ENCODE peak calls at places on chromosome 5, in seven cellular contexts. Q is HFF-Myc, Z is heart right ventricle, L is cardiac fibroblast, W is BJ, G is transverse colon, D is pancreas. U is an unnamed sample.

GRCh38 chr5:156444737-156445136 is 117.8 kb downstream of the SGCD start:
- DNase-seq in Q (no peak), Z (no peak), L (no peak), W (no peak), G (no peak), D (no peak), U (no peak)

GRCh38 chr5:84032404-84032803 is 311.7 kb upstream of the HAPLN1 start:
- DNase-seq in Q (no peak), Z (no peak), L (peak), W (no peak), G (no peak), D (no peak), U (no peak)

GRCh38 chr5:150111121-150111520 is 24.8 kb upstream of the CSF1R start:
- DNase-seq in Q (no peak), Z (no peak), L (no peak), W (no peak), G (no peak), D (no peak), U (no peak)

GRCh38 chr5:102664946-102665345 is 90.2 kb upstream of the PAM start:
- DNase-seq in Q (no peak), Z (no peak), L (no peak), W (no peak), G (no peak), D (no peak), U (no peak)

GRCh38 chr5:131857388-131857787 is 60.6 kb upstream of the FNIP1 start:
- DNase-seq in Q (no peak), Z (no peak), L (no peak), W (no peak), G (no peak), D (no peak), U (no peak)

GRCh38 chr5:1311443-1312055 is 16.7 kb upstream of the TERT start:
- DNase-seq in Q (no peak), Z (no peak), L (no peak), W (no peak), G (no peak), D (peak), U (no peak)

GRCh38 chr5:10719965-10720364 is 41.1 kb downstream of the DAP start:
- DNase-seq in Q (peak), Z (no peak), L (peak), W (peak), G (no peak), D (peak), U (peak)

GRCh38 chr5:38404667-38405276 is 146.4 kb downstream of the EGFLAM start:
- DNase-seq in Q (no peak), Z (no peak), L (no peak), W (no peak), G (no peak), D (peak), U (no peak)

GRCh38 chr5:94192658-94193391 is 425.6 kb downstream of the KIAA0825 start:
- DNase-seq in Q (no peak), Z (no peak), L (no peak), W (no peak), G (no peak), D (no peak), U (no peak)

GRCh38 chr5:139180850-139181785 is 17.1 kb downstream of the SIL1 start:
- DNase-seq in Q (no peak), Z (no peak), L (peak), W (no peak), G (no peak), D (no peak), U (no peak)

GRCh38 chr5:132065351-132065937 is 5.0 kb downstream of the IL3 start:
- DNase-seq in Q (peak), Z (peak), L (peak), W (no peak), G (peak), D (no peak), U (no peak)

GRCh38 chr5:4230905-4231561 is 635.4 kb downstream of the IRX1 start:
- DNase-seq in Q (no peak), Z (no peak), L (no peak), W (no peak), G (no peak), D (no peak), U (no peak)

GRCh38 chr5:32095261-32095671 is 78.9 kb downstream of the GOLPH3 start:
- DNase-seq in Q (no peak), Z (no peak), L (no peak), W (no peak), G (no peak), D (no peak), U (no peak)

GRCh38 chr5:76325326-76325725 is 77.8 kb upstream of the IQGAP2 start:
- DNase-seq in Q (no peak), Z (no peak), L (no peak), W (no peak), G (no peak), D (no peak), U (no peak)

GRCh38 chr5:56641635-56642255 is 173.6 kb upstream of the MAP3K1 start:
- DNase-seq in Q (no peak), Z (no peak), L (no peak), W (no peak), G (no peak), D (no peak), U (no peak)

GRCh38 chr5:99104538-99105132 is 175.8 kb upstream of the CHD1 start:
- DNase-seq in Q (peak), Z (no peak), L (peak), W (no peak), G (no peak), D (no peak), U (no peak)

GRCh38 chr5:43802119-43802518 is 199.1 kb downstream of the NNT start:
- DNase-seq in Q (no peak), Z (no peak), L (peak), W (peak), G (no peak), D (no peak), U (peak)

GRCh38 chr5:135034186-135034962 is at the start of gene PITX1:
- DNase-seq in Q (peak), Z (no peak), L (peak), W (no peak), G (peak), D (peak), U (peak)
- H3K4me3 ChIP-seq in Q (peak), Z (peak), L (peak), W (peak), G (peak), D (peak), U (peak)

GRCh38 chr5:172055421-172055820 is 49.0 kb upstream of the FBXW11 start:
- DNase-seq in Q (no peak), Z (no peak), L (no peak), W (no peak), G (no peak), D (no peak), U (no peak)

GRCh38 chr5:172051643-172052362 is 45.4 kb upstream of the FBXW11 start:
- DNase-seq in Q (no peak), Z (no peak), L (no peak), W (no peak), G (no peak), D (no peak), U (no peak)

GRCh38 chr5:172054611-172055153 is 48.2 kb upstream of the FBXW11 start:
- DNase-seq in Q (no peak), Z (no peak), L (no peak), W (no peak), G (no peak), D (no peak), U (no peak)

GRCh38 chr5:172050070-172050469 is 43.6 kb upstream of the FBXW11 start:
- DNase-seq in Q (no peak), Z (no peak), L (no peak), W (no peak), G (no peak), D (no peak), U (no peak)

GRCh38 chr5:172052454-172053236 is 46.2 kb upstream of the FBXW11 start:
- DNase-seq in Q (no peak), Z (peak), L (peak), W (no peak), G (peak), D (no peak), U (peak)
- TF ChIP-seq CTCF in Q (no peak), Z (no peak), L (peak), W (no peak), G (no peak), D (no peak), U (peak)

DNA sequence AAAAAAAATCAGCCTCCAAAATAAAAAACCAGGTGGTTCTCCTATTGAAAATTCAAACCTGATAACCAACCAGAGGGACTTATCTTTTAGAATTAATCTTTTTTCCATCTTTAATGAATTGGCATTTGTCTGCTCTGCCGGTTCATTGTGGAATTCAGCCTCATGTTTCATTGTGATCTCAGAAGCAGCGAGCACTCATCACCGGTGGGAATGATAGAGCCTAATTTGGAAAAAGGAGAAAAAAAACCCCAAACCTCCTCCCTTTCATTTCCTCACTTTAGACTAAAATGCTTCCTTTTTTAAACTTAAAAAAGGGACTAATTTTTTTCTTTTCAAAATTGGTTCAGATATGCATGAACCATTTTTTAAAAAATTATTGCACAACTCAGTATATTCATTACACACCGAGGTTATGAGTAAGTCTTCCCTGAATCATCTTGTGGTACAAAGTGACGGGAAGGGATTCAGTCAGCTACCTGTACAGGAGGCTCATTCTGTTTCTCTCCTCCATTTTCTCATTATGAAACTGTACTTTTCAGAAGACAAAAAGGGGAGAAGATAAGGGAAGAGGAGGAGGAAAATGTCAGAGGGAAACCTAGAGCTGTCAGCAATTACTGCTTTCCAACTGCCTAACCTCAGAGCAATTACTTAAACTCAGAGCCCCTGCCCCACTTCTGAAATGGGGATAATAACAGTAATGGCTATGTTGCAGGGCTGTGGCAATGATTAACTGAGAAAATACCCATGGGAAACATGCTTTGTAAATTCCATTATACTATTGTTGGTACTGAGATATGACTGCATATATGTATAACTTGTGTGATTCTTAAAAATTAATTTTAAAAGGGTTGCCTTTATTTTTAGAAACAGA is 23.9 kb downstream of the GALNT10 start:
- DNase-seq in Q (no peak), Z (no peak), L (peak), W (no peak), G (no peak), D (no peak), U (peak)
- H3K4me3 ChIP-seq in Q (no peak), Z (no peak), L (no peak), W (no peak), G (no peak), D (no peak), U (no peak)

GRCh38 chr5:36710039-36710438 is 103.6 kb downstream of the SLC1A3 start:
- DNase-seq in Q (no peak), Z (no peak), L (no peak), W (no peak), G (no peak), D (no peak), U (no peak)

GRCh38 chr5:36717131-36717530 is 110.7 kb downstream of the SLC1A3 start:
- DNase-seq in Q (no peak), Z (no peak), L (no peak), W (no peak), G (no peak), D (no peak), U (no peak)

GRCh38 chr5:36713541-36713940 is 107.1 kb downstream of the SLC1A3 start:
- DNase-seq in Q (no peak), Z (no peak), L (no peak), W (no peak), G (no peak), D (no peak), U (no peak)

GRCh38 chr5:36708996-36709395 is 102.6 kb downstream of the SLC1A3 start:
- DNase-seq in Q (no peak), Z (no peak), L (no peak), W (no peak), G (no peak), D (no peak), U (no peak)

DNA sequence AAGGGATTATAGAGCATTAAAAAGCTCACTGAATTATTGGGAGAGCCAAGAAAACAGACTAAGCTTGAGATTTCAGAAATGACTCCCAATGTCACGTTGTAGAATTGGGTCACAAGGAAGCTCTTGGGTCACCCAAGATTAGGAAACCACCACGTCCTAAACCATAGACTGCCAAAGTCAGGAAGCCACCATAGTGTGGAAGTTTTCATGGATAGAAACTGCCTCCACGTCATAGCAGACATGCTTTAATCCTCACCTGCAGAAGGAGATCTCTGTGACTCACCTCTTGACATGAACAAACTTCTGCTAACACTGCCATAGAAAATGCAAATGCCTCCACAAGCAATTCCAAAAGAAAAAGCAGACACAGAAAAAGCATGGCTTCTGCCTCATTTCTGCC is 106.3 kb downstream of the SLC1A3 start:
- DNase-seq in Q (no peak), Z (no peak), L (no peak), W (no peak), G (no peak), D (no peak), U (no peak)
- TF ChIP-seq CTCF in Q (no peak), Z (no peak), L (no peak), W (no peak), G (no peak), D (no peak), U (no peak)

DNA sequence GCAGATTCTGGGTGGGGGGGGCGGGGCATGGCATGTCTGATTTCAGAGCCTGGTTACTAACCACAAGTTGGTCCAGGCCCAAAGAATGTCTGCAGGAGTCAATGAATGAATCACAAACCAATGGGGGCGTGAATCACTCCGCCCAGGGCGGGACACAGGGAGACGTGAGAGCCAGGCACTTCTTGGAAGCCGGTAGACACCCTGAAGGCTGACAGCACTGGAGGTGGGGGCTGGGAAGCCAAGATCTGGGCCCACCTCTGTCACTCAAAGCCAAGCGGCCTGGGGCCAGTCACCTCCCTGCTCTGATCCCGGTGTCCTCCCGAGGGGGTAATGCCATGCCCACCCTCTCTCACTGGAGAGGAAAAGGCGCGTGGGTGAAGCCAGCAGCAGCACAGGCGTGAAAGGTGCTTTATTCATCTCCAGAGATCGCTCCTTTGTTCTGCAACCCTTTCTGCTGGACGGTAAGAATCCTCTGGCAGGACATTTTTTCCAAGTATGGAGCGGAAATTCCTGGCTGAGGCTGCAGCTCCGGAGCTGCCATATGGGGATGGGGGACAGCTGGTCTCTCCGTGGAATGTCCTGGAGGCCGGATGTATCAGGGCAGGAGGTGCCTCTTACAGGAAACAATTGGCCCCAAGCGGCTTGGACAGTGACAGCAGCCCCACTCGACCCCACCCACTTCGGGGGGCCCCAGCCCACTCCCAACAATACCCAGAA is 85.0 kb downstream of the STK10 start:
- DNase-seq in Q (peak), Z (peak), L (peak), W (peak), G (peak), D (no peak), U (peak)
- H3K4me3 ChIP-seq in Q (peak), Z (no peak), L (peak), W (peak), G (no peak), D (no peak), U (peak)

GRCh38 chr5:115888027-115888426 is 46.3 kb downstream of the AP3S1 start:
- DNase-seq in Q (no peak), Z (no peak), L (peak), W (peak), G (no peak), D (no peak), U (peak)
- TF ChIP-seq CTCF in Q (no peak), Z (no peak), L (peak), W (peak), G (no peak), D (no peak), U (peak)

U was measured in AG09309.